ENCODE peak calls at places on chromosome 17, in six cellular contexts. One of them, this sample, is unnamed.

GRCh38 chr17:68391561-68392268 is 65.6 kb downstream of the WIPI1 start:
- DNase-seq in NAMALWA: no peak
- DNase-seq in AG08396: no peak
- DNase-seq in HT1080: no peak
- DNase-seq in mammary epithelial cell: no peak
- DNase-seq in kidney: no peak
- DNase-seq in this sample: no peak

GRCh38 chr17:2904135-2904534 is 107.9 kb downstream of the RAP1GAP2 start:
- DNase-seq in NAMALWA: no peak
- DNase-seq in AG08396: no peak
- DNase-seq in HT1080: no peak
- DNase-seq in mammary epithelial cell: no peak
- DNase-seq in kidney: peak; percentile 88
- DNase-seq in this sample: peak; percentile 66

GRCh38 chr17:48442819-48443218 is 12.8 kb upstream of the SKAP1 start:
- DNase-seq in NAMALWA: no peak
- DNase-seq in AG08396: no peak
- DNase-seq in HT1080: peak; percentile 79
- DNase-seq in mammary epithelial cell: no peak
- DNase-seq in kidney: no peak
- DNase-seq in this sample: peak; percentile 14

GRCh38 chr17:7862692-7863437 is 5.1 kb downstream of the CYB5D1 start:
- DNase-seq in NAMALWA: peak; percentile 51
- DNase-seq in AG08396: no peak
- DNase-seq in HT1080: peak; percentile 42
- DNase-seq in mammary epithelial cell: no peak
- DNase-seq in kidney: no peak
- DNase-seq in this sample: peak; percentile 57

GRCh38 chr17:43356999-43357398 is 41.8 kb upstream of the ARL4D start:
- DNase-seq in NAMALWA: no peak
- DNase-seq in AG08396: peak; percentile 74
- DNase-seq in HT1080: peak; percentile 97
- DNase-seq in mammary epithelial cell: peak; percentile 96
- DNase-seq in kidney: no peak
- DNase-seq in this sample: peak; percentile 82

GRCh38 chr17:48908047-48908843 is at the start of gene UBE2Z:
- DNase-seq in NAMALWA: peak; percentile 94
- DNase-seq in AG08396: peak; percentile 96
- DNase-seq in HT1080: peak; percentile 92
- DNase-seq in mammary epithelial cell: peak; percentile 95
- DNase-seq in kidney: peak; percentile 98
- DNase-seq in this sample: peak; percentile 93

GRCh38 chr17:30824002-30824355 is 513 bp downstream of the CRLF3 start:
- DNase-seq in NAMALWA: peak; percentile 61
- DNase-seq in AG08396: peak; percentile 55
- DNase-seq in HT1080: no peak
- DNase-seq in mammary epithelial cell: peak; percentile 30
- DNase-seq in kidney: no peak
- DNase-seq in this sample: peak; percentile 14

GRCh38 chr17:2157081-2157480 is 102.2 kb downstream of the HIC1 start:
- DNase-seq in NAMALWA: no peak
- DNase-seq in AG08396: no peak
- DNase-seq in HT1080: peak; percentile 11
- DNase-seq in mammary epithelial cell: no peak
- DNase-seq in kidney: no peak
- DNase-seq in this sample: peak; percentile 68

GRCh38 chr17:9498490-9498889 is 77.1 kb downstream of the STX8 start:
- DNase-seq in NAMALWA: no peak
- DNase-seq in AG08396: no peak
- DNase-seq in HT1080: no peak
- DNase-seq in mammary epithelial cell: no peak
- DNase-seq in kidney: no peak
- DNase-seq in this sample: no peak

GRCh38 chr17:1177099-1177996 is 2.4 kb downstream of the ABR start:
- DNase-seq in NAMALWA: no peak
- DNase-seq in AG08396: peak; percentile 53
- DNase-seq in HT1080: no peak
- DNase-seq in mammary epithelial cell: no peak
- DNase-seq in kidney: no peak
- DNase-seq in this sample: peak; percentile 29

GRCh38 chr17:9672266-9672665 is 26.9 kb downstream of the USP43 start:
- DNase-seq in NAMALWA: no peak
- DNase-seq in AG08396: no peak
- DNase-seq in HT1080: no peak
- DNase-seq in mammary epithelial cell: no peak
- DNase-seq in kidney: no peak
- DNase-seq in this sample: peak; percentile 24

GRCh38 chr17:58232707-58233156 is 5.7 kb upstream of the LPO start:
- DNase-seq in NAMALWA: no peak
- DNase-seq in AG08396: peak; percentile 36
- DNase-seq in HT1080: peak; percentile 92
- DNase-seq in mammary epithelial cell: peak; percentile 78
- DNase-seq in kidney: no peak
- DNase-seq in this sample: peak; percentile 60

GRCh38 chr17:81419886-81420768 is 24.9 kb downstream of the BAHCC1 start:
- DNase-seq in NAMALWA: no peak
- DNase-seq in AG08396: no peak
- DNase-seq in HT1080: no peak
- DNase-seq in mammary epithelial cell: no peak
- DNase-seq in kidney: no peak
- DNase-seq in this sample: no peak

GRCh38 chr17:10067446-10068143 is 130.8 kb downstream of the GAS7 start:
- DNase-seq in NAMALWA: no peak
- DNase-seq in AG08396: no peak
- DNase-seq in HT1080: no peak
- DNase-seq in mammary epithelial cell: no peak
- DNase-seq in kidney: no peak
- DNase-seq in this sample: no peak

GRCh38 chr17:30413109-30413508 is 34.4 kb downstream of the CPD start:
- DNase-seq in NAMALWA: no peak
- DNase-seq in AG08396: no peak
- DNase-seq in HT1080: peak; percentile 77
- DNase-seq in mammary epithelial cell: peak; percentile 70
- DNase-seq in kidney: no peak
- DNase-seq in this sample: peak; percentile 12

GRCh38 chr17:4366312-4367063 is at the start of gene UBE2G1:
- DNase-seq in NAMALWA: peak; percentile 94
- DNase-seq in AG08396: peak; percentile 99
- DNase-seq in HT1080: peak; percentile 91
- DNase-seq in mammary epithelial cell: peak; percentile 97
- DNase-seq in kidney: peak; percentile 99
- DNase-seq in this sample: peak; percentile 94

GRCh38 chr17:81924557-81925532 is 2.7 kb downstream of the MAFG start:
- DNase-seq in NAMALWA: no peak
- DNase-seq in AG08396: no peak
- DNase-seq in HT1080: no peak
- DNase-seq in mammary epithelial cell: no peak
- DNase-seq in kidney: no peak
- DNase-seq in this sample: no peak

GRCh38 chr17:62724398-62725146 is 83.5 kb downstream of the MARCHF10 start:
- DNase-seq in NAMALWA: peak; percentile 22
- DNase-seq in AG08396: no peak
- DNase-seq in HT1080: no peak
- DNase-seq in mammary epithelial cell: peak; percentile 90
- DNase-seq in kidney: no peak
- DNase-seq in this sample: no peak

GRCh38 chr17:13671341-13671740 is 69.6 kb upstream of the HS3ST3A1 start:
- DNase-seq in NAMALWA: no peak
- DNase-seq in AG08396: no peak
- DNase-seq in HT1080: peak; percentile 88
- DNase-seq in mammary epithelial cell: no peak
- DNase-seq in kidney: no peak
- DNase-seq in this sample: peak; percentile 17

GRCh38 chr17:1934901-1935300 is 90.2 kb downstream of the RTN4RL1 start:
- DNase-seq in NAMALWA: no peak
- DNase-seq in AG08396: no peak
- DNase-seq in HT1080: no peak
- DNase-seq in mammary epithelial cell: no peak
- DNase-seq in kidney: no peak
- DNase-seq in this sample: no peak

This sample was measured in RPMI7951.